ENCODE peak calls at places on chromosomes 7 and 10, in five cellular contexts. E is HCT116, X is SK-N-SH, J is HL-60, P is K562. N is an unnamed sample.

GRCh38 chr7:30984359-30985107 is 20.8 kb downstream of the GHRHR start:
- DNase-seq in J (no peak), X (no peak), E (peak), P (no peak), N (peak)

GRCh38 chr10:21496285-21497176 is 29.0 kb downstream of the SKIDA1 start:
- DNase-seq in E (no peak), J (no peak), P (peak), X (peak), N (peak)

GRCh38 chr7:82443044-82443800 is at the start of gene CACNA2D1:
- DNase-seq in X (peak), P (peak), E (no peak), J (no peak), N (peak)

GRCh38 chr10:97991875-97992274 is 38.5 kb downstream of the CRTAC1 start:
- DNase-seq in J (no peak), X (no peak), P (no peak), E (no peak), N (peak)

GRCh38 chr7:17304926-17305325 is 6.5 kb downstream of the AHR start:
- DNase-seq in E (peak), J (no peak), X (no peak), P (no peak), N (no peak)

GRCh38 chr10:124879136-124879535 is 62.8 kb upstream of the ZRANB1 start:
- DNase-seq in J (no peak), P (no peak), X (no peak), E (no peak), N (no peak)

GRCh38 chr10:105287970-105288369 is 646.9 kb downstream of the SORCS3 start:
- DNase-seq in P (no peak), X (no peak), J (no peak), E (no peak), N (no peak)

GRCh38 chr7:72785166-72785955 is 42.6 kb downstream of the TYW1B start:
- DNase-seq in J (no peak), P (no peak), E (no peak), X (no peak), N (no peak)

GRCh38 chr7:82419200-82419599 is 24.4 kb downstream of the CACNA2D1 start:
- DNase-seq in J (no peak), X (peak), E (no peak), P (no peak), N (no peak)

GRCh38 chr7:45977256-45977655 is 56.2 kb upstream of the IGFBP3 start:
- DNase-seq in P (no peak), J (no peak), X (no peak), E (no peak), N (no peak)

GRCh38 chr10:10589540-10589939 is 428.1 kb upstream of the CELF2 start:
- DNase-seq in J (no peak), E (no peak), P (no peak), X (no peak), N (no peak)

GRCh38 chr7:102285541-102286236 is 979 bp upstream of the SH2B2 start:
- DNase-seq in J (no peak), P (no peak), X (no peak), E (no peak), N (no peak)

GRCh38 chr10:73629165-73629564 is 12.1 kb downstream of the MYOZ1 start:
- DNase-seq in E (no peak), X (no peak), J (no peak), P (no peak), N (no peak)

GRCh38 chr7:135620980-135621850 is 41.1 kb upstream of the STMP1 start:
- DNase-seq in P (peak), X (peak), E (peak), J (peak), N (peak)

GRCh38 chr10:103692421-103693069 is 162.8 kb downstream of the SH3PXD2A start:
- DNase-seq in E (no peak), P (peak), J (no peak), X (no peak), N (peak)

GRCh38 chr10:88115406-88115805 is 252.0 kb downstream of the PTEN start:
- DNase-seq in X (no peak), E (no peak), J (no peak), P (no peak), N (no peak)

GRCh38 chr10:49071221-49071761 is 44.0 kb downstream of the VSTM4 start:
- DNase-seq in X (no peak), E (no peak), P (no peak), J (no peak), N (no peak)

GRCh38 chr10:117164878-117165556 is 26.9 kb upstream of the VAX1 start:
- DNase-seq in J (no peak), X (no peak), E (no peak), P (no peak), N (no peak)

GRCh38 chr10:68696018-68696417 is 25.0 kb upstream of the CCAR1 start:
- DNase-seq in P (no peak), J (no peak), E (no peak), X (no peak), N (no peak)

GRCh38 chr10:68700193-68700592 is 20.8 kb upstream of the CCAR1 start:
- DNase-seq in X (no peak), P (no peak), E (no peak), J (no peak), N (no peak)

DNA sequence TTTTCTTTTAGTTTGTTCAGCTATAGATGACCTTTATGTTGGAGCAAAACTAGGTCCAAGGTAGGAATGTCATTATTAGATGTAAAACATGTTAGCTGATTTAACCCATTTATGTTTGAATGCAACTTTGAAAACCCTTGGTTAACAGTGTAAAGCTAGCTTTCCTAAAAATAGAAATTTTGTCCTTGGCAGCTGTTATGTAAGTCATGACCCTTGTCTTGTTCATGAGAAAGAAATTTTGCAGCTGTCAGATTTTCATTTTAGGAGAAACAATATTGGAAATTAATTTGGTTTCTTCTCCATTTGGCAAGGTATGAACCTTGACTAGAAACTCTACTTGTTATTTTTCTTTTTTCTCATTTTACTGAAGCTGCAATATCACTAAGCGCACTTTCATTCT is 23.9 kb upstream of the CCAR1 start:
- DNase-seq in P (no peak), J (no peak), E (no peak), X (no peak), N (no peak)
- TF ChIP-seq REST in P (no peak), J (no peak), E (no peak), X (no peak), N (no peak)

GRCh38 chr7:87316097-87316700 is 29.3 kb upstream of the CROT start:
- DNase-seq in E (no peak), X (no peak), J (no peak), P (no peak), N (no peak)

GRCh38 chr7:87312215-87312865 is 33.1 kb upstream of the CROT start:
- DNase-seq in X (peak), P (peak), E (peak), J (peak), N (peak)

DNA sequence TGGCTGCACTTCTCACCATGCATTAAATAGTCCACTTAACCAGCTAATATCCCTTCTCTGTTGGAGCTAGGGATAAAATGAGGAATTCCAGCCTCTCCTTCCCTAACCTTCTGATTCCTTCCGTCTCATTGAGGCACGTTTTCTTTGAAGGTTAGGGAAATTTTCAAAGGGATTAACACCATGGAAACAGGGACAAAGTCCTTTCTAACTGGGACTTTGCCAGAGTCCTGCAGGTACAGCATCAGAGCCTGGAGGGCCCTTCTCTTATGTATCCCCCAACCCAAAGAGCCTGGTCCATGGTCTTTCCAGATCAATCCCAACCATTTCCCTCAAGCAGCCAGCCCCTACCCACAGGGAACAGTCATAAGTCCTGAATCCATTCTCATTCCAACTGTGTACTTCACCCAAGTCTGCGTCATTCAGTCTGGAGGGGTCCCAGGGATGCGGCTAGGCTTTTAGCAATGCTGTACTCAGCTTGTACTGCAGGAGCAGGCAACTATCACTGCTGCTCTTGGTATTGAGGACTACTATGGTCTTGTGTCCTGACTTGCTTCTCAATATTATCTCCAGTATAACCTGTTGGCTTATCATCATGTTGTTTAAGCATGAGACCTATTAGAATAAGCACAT is 34.6 kb upstream of the CROT start:
- DNase-seq in X (no peak), J (no peak), P (no peak), E (no peak), N (no peak)
- H3K4me3 ChIP-seq in X (no peak), J (no peak), P (no peak), E (no peak), N (no peak)

GRCh38 chr10:93999401-93999851 is 5.7 kb downstream of the PLCE1 start:
- DNase-seq in E (no peak), X (peak), P (no peak), J (no peak), N (peak)
- TF ChIP-seq POLR2AphosphoS5 in E (no peak), X (no peak), P (no peak), J (no peak), N (no peak)

DNA sequence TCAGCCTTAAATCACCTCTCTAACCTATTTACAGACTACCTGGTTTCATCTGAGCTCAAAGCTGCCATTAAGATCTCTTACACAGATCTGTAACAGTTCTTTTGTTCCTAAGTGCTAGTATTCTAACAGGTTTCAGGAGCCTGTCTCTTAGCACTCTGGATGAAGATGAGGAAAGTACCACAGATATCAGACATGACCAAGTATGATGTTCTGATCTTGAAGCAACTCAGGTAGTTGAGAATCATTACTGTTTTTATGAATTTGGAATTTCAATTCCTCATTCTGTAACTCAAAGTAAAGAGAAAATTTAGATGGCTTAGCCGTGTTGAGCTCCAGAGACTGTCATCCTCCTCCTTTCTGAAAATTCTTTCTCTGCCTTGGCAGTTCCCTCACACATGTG is 30.8 kb downstream of the CCDC186 start:
- DNase-seq in J (no peak), X (no peak), E (no peak), P (no peak), N (no peak)
- TF ChIP-seq REST in J (no peak), X (no peak), E (no peak), P (no peak), N (no peak)

DNA sequence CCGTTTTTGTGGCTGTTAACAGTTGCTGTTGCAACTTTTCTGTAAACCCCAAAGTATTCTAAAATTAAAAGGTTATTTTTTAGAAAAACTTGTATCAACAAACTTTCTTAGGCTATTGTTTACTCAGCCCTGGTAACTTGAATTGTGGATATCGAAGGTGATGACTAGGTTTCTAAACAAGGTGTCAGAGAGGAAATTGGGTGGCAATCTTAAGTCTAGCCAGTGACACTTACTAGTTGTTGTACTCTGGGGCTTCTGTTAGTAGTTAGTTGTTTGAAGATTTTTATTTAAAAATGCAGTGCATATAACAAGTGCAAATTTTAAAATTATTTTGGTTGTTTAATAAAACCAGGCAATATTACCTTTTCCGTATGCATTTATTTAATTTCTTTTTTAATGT is 1.3 kb downstream of the KIF11 start:
- DNase-seq in X (no peak), E (no peak), P (no peak), J (no peak), N (no peak)
- H3K4me3 ChIP-seq in X (peak), E (peak), P (peak), J (peak), N (peak)

DNA sequence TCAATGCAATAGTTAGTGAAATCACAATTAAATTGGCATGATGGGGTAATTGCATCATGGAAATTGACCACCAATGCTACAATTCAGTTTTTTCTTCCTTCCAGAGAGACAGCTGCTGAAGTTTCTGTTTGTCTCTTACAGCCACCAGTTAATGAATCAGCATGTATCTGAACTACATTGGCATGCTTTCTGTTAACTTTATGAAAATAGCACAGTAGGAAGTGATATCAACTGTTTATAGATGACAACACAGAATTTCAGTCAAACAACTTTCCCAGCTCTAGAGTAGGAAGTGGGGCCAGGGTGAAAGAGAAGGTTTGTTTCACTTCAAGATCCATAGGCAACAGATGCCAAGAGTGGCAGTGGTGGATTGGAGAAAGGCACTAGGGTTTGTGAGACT is 339.6 kb upstream of the VWC2 start:
- DNase-seq in P (no peak), E (no peak), J (no peak), X (no peak), N (no peak)
- TF ChIP-seq POLR2AphosphoS5 in P (no peak), E (no peak), J (no peak), X (no peak), N (no peak)